ENCODE peak calls at places on chromosome 5, in ten cellular contexts. K is endothelial cell, X is GM12865, U is SW480, S is M059J, H is putamen, C is hypothalamus, V is kidney epithelial cell, O is frontal cortex, M is tibial nerve. P is an unnamed sample.
A peak's percentile ranks its signal among the peaks of the same experiment; 100 is the strongest.

GRCh38 chr5:44506561-44506960 is 117.3 kb upstream of the FGF10 start:
- DNase-seq in K (no peak), X (no peak), U (no peak), S (no peak), H (no peak), C (no peak), V (no peak), O (no peak), M (no peak), P (no peak)

GRCh38 chr5:58148366-58148765 is 311.5 kb downstream of the PLK2 start:
- DNase-seq in K (no peak), X (no peak), U (no peak), S (no peak), H (no peak), C (no peak), V (no peak), O (no peak), M (no peak), P (no peak)

GRCh38 chr5:98309785-98310566 is 463.5 kb upstream of the RGMB start:
- DNase-seq in K (peak; percentile 38), X (peak; percentile 62), U (peak; percentile 55), S (peak; percentile 100), H (peak; percentile 19), C (no peak), V (peak; percentile 99), O (peak; percentile 6), M (no peak), P (no peak)

GRCh38 chr5:151589878-151590570 is 1.1 kb downstream of the FAT2 start:
- DNase-seq in K (no peak), X (no peak), U (no peak), S (peak; percentile 24), H (no peak), C (no peak), V (no peak), O (no peak), M (no peak), P (no peak)

GRCh38 chr5:160271396-160271795 is 41.0 kb downstream of the CCNJL start:
- DNase-seq in K (peak; percentile 43), X (peak; percentile 60), U (no peak), S (no peak), H (no peak), C (no peak), V (no peak), O (no peak), M (no peak), P (no peak)

GRCh38 chr5:20368581-20368980 is 380.6 kb upstream of the CDH18 start:
- DNase-seq in K (no peak), X (no peak), U (no peak), S (no peak), H (no peak), C (no peak), V (no peak), O (no peak), M (no peak), P (no peak)

GRCh38 chr5:73387630-73388370 is 60.8 kb downstream of the FOXD1 start:
- DNase-seq in K (no peak), X (peak; percentile 91), U (peak; percentile 75), S (peak; percentile 40), H (no peak), C (no peak), V (no peak), O (no peak), M (no peak), P (no peak)

GRCh38 chr5:174106997-174107655 is 61.6 kb downstream of the NSG2 start:
- DNase-seq in K (no peak), X (no peak), U (no peak), S (no peak), H (no peak), C (no peak), V (no peak), O (no peak), M (peak; percentile 8), P (no peak)

GRCh38 chr5:33766023-33766422 is 125.8 kb downstream of the ADAMTS12 start:
- DNase-seq in K (no peak), X (no peak), U (no peak), S (no peak), H (no peak), C (no peak), V (no peak), O (no peak), M (no peak), P (no peak)

GRCh38 chr5:129377504-129377903 is 82.6 kb upstream of the ADAMTS19 start:
- DNase-seq in K (no peak), X (peak; percentile 15), U (peak; percentile 89), S (no peak), H (no peak), C (no peak), V (no peak), O (no peak), M (no peak), P (no peak)

GRCh38 chr5:117945261-117945660 is 1043.1 kb downstream of the DTWD2 start:
- DNase-seq in K (no peak), X (no peak), U (no peak), S (no peak), H (no peak), C (no peak), V (no peak), O (no peak), M (no peak), P (no peak)

GRCh38 chr5:154329519-154329918 is 116.3 kb upstream of the SAP30L start:
- DNase-seq in K (no peak), X (no peak), U (no peak), S (no peak), H (no peak), C (no peak), V (no peak), O (no peak), M (no peak), P (no peak)

GRCh38 chr5:69484891-69485290 is 7.7 kb upstream of the OCLN start:
- DNase-seq in K (no peak), X (no peak), U (no peak), S (peak; percentile 45), H (no peak), C (no peak), V (no peak), O (no peak), M (no peak), P (no peak)

GRCh38 chr5:133899506-133899905 is 68.9 kb downstream of the C5orf15 start:
- DNase-seq in K (no peak), X (no peak), U (no peak), S (no peak), H (no peak), C (no peak), V (no peak), O (no peak), M (no peak), P (no peak)

P was measured in tibial artery.